ENCODE peak calls at places on chromosomes 2 and 18, in four cellular contexts. Y is DMS153, P is HEK293T, L is HT-29. I is an unnamed sample.

GRCh38 chr18:9985641-9986040 is 71.8 kb downstream of the VAPA start:
- DNase-seq in Y (no peak), P (no peak), L (no peak), I (no peak)

GRCh38 chr2:81283081-81283480 is 978.5 kb upstream of the LRRTM1 start:
- DNase-seq in Y (no peak), P (no peak), L (peak; percentile 43), I (no peak)

GRCh38 chr2:157996799-157997198 is 104.9 kb upstream of the UPP2 start:
- DNase-seq in Y (no peak), P (no peak), L (no peak), I (no peak)

GRCh38 chr18:10055125-10055750 is 141.4 kb downstream of the VAPA start:
- DNase-seq in Y (no peak), P (no peak), L (no peak), I (no peak)

GRCh38 chr2:171668111-171668600 is 19.1 kb upstream of the DYNC1I2 start:
- DNase-seq in Y (no peak), P (no peak), L (no peak), I (no peak)

GRCh38 chr2:235746257-235746934 is 252.6 kb downstream of the AGAP1 start:
- DNase-seq in Y (peak; percentile 82), P (peak; percentile 73), L (peak; percentile 74), I (peak; percentile 60)

GRCh38 chr2:72273384-72273783 is 125.7 kb upstream of the CYP26B1 start:
- DNase-seq in Y (no peak), P (no peak), L (no peak), I (no peak)

GRCh38 chr2:68436270-68436669 is 30.8 kb downstream of the FBXO48 start:
- DNase-seq in Y (no peak), P (no peak), L (no peak), I (no peak)

GRCh38 chr2:7857904-7858303 is 824.0 kb upstream of the ID2 start:
- DNase-seq in Y (no peak), P (no peak), L (no peak), I (no peak)

GRCh38 chr2:38293152-38293865 is 83.8 kb downstream of the ATL2 start:
- DNase-seq in Y (no peak), P (no peak), L (no peak), I (no peak)

GRCh38 chr2:6148887-6149286 is 456.7 kb downstream of the SOX11 start:
- DNase-seq in Y (no peak), P (no peak), L (no peak), I (no peak)

GRCh38 chr2:172102159-172102857 is 392 bp downstream of the DLX2 start:
- DNase-seq in Y (peak; percentile 39), P (no peak), L (peak; percentile 36), I (no peak)